ENCODE peak calls at places on chromosomes 11 and 22, in nine cellular contexts. D is psoas muscle; I is OCI-LY7; P is AG04450; Z is thyroid gland; Y is CD8-positive, alpha-beta memory T cell; M is HAP-1; E is spleen; T is right atrium auricular region. L is an unnamed sample.
A peak's percentile ranks its signal among the peaks of the same experiment; 100 is the strongest.

GRCh38 chr11:102081313-102081712 is 28.9 kb upstream of the YAP1 start:
- DNase-seq in D (no peak), I (no peak), P (no peak), Z (no peak), Y (no peak), M (no peak), E (no peak), T (no peak), L (no peak)

GRCh38 chr11:102994101-102994500 is 38.6 kb upstream of the MMP13 start:
- DNase-seq in D (no peak), I (no peak), P (no peak), Z (no peak), Y (no peak), M (no peak), E (no peak), T (no peak), L (no peak)

GRCh38 chr11:31237819-31238771 is 131.4 kb downstream of the DCDC1 start:
- DNase-seq in D (no peak), I (no peak), P (no peak), Z (no peak), Y (no peak), M (peak; percentile 10), E (no peak), T (no peak), L (no peak)

GRCh38 chr11:38791346-38791961 is 2193.4 kb upstream of the RAG2 start:
- DNase-seq in D (no peak), I (peak; percentile 65), P (peak; percentile 36), Z (peak; percentile 11), Y (no peak), M (peak; percentile 71), E (no peak), T (no peak), L (no peak)

GRCh38 chr11:71238285-71238875 is 14.0 kb downstream of the SHANK2 start:
- DNase-seq in D (no peak), I (no peak), P (no peak), Z (no peak), Y (no peak), M (no peak), E (peak; percentile 17), T (no peak), L (no peak)

GRCh38 chr11:122743093-122743741 is 87.7 kb downstream of the UBASH3B start:
- DNase-seq in D (no peak), I (no peak), P (no peak), Z (no peak), Y (no peak), M (no peak), E (no peak), T (no peak), L (no peak)

GRCh38 chr11:103284260-103284659 is 175.0 kb downstream of the DYNC2H1 start:
- DNase-seq in D (no peak), I (no peak), P (no peak), Z (no peak), Y (no peak), M (no peak), E (no peak), T (no peak), L (no peak)

GRCh38 chr11:57373146-57373545 is 7.8 kb downstream of the PRG3 start:
- DNase-seq in D (no peak), I (no peak), P (no peak), Z (no peak), Y (no peak), M (no peak), E (no peak), T (no peak), L (no peak)

GRCh38 chr22:45579806-45580702 is 77.4 kb downstream of the FBLN1 start:
- DNase-seq in D (peak; percentile 28), I (no peak), P (no peak), Z (no peak), Y (no peak), M (no peak), E (peak; percentile 57), T (no peak), L (no peak)

GRCh38 chr11:79675081-79675480 is 234.3 kb upstream of the TENM4 start:
- DNase-seq in D (no peak), I (no peak), P (no peak), Z (no peak), Y (no peak), M (no peak), E (no peak), T (no peak), L (no peak)

GRCh38 chr11:102914238-102915043 is 39.7 kb upstream of the MMP12 start:
- DNase-seq in D (no peak), I (no peak), P (peak; percentile 15), Z (no peak), Y (no peak), M (peak; percentile 29), E (no peak), T (no peak), L (no peak)

GRCh38 chr11:102469196-102469821 is 16.7 kb upstream of the TMEM123 start:
- DNase-seq in D (no peak), I (no peak), P (no peak), Z (peak; percentile 45), Y (no peak), M (no peak), E (no peak), T (no peak), L (no peak)

GRCh38 chr11:86230921-86231320 is 13.6 kb upstream of the EED start:
- DNase-seq in D (no peak), I (no peak), P (no peak), Z (no peak), Y (no peak), M (no peak), E (no peak), T (no peak), L (no peak)

GRCh38 chr11:95531116-95531515 is 258.5 kb downstream of the FAM76B start:
- DNase-seq in D (no peak), I (no peak), P (no peak), Z (no peak), Y (no peak), M (no peak), E (no peak), T (no peak), L (no peak)

GRCh38 chr11:10942621-10943020 is 84.8 kb upstream of the ZBED5 start:
- DNase-seq in D (no peak), I (no peak), P (no peak), Z (no peak), Y (no peak), M (no peak), E (no peak), T (no peak), L (no peak)

DNA sequence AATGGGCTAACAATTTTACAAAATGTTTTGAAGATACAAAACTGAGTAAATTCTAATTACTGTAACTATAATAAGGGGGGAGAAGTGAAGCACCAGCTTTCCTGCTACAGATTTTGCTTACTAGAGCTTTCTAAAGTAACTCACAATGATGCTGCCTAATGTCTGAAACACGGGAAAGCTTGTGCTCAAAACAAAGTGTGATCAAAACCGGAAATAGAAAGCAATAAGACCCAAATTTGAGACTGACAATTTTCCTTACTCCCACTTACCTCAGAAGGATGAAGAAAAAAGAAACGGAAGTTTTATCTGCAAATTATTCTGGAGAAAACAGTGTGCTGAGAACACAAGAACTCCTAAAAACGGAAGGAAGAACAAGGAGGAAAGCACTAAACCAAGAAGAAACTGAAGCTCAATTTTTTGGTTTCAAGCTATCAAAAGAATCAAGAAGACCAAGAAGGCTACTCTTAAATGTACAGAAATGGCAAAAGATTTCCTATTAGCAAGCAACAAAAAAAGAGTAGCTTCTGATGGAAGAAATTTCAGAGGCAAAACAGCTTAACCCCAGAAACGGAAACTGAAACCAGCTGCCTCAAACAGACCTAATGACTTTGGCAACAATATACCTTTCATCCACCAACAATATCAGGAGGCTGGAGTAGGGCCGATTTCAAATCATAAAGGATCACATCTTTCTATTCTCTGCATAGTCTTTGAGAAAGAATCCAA is 33.4 kb downstream of the AMBRA1 start:
- DNase-seq in D (no peak), I (peak; percentile 59), P (no peak), Z (no peak), Y (no peak), M (no peak), E (no peak), T (no peak), L (no peak)
- H3K4me3 ChIP-seq in D (peak overlapping the region; percentile 53), I (peak overlapping the region; percentile 63), P (peak overlapping the region; percentile 45), Z (no peak overlapping the region), Y (peak overlapping the region; percentile 72), M (no peak overlapping the region), E (peak overlapping the region; percentile 28), T (no peak overlapping the region), L (peak overlapping the region; percentile 54)

DNA sequence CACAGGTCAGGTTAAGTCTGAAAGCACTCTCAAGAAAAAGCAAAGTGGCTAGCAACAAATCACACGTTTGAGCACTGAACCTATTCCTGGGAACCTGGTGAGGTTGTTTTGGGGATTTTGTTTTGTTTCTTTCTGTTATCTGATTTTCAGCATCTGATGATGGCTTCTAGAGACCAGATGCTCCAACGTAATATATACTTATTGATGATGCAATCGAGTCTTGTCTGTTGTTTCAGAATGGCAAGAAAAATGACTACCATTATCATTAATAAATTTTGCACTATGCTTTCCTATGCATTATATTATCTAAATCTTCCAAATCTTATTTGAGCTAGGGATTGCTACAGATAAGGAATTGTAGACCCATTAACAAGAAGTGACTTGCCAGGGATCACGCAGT is 312.3 kb upstream of the FAT3 start:
- DNase-seq in D (no peak), I (no peak), P (no peak), Z (no peak), Y (no peak), M (no peak), E (no peak), T (no peak), L (no peak)
- H3K9me3 ChIP-seq in D (no peaks in the 10 kb centered on the region), I (no peaks in the 10 kb centered on the region), P (no peaks in the 10 kb centered on the region), Z (no peaks in the 10 kb centered on the region), Y (no peaks in the 10 kb centered on the region), M (no peaks in the 10 kb centered on the region), E (peaks cover 15% of the 10 kb centered on the region), T (no peaks in the 10 kb centered on the region), L (peaks cover 3% of the 10 kb centered on the region)

GRCh38 chr11:61754534-61755482 is 2.4 kb downstream of the MYRF start:
- DNase-seq in D (no peak), I (no peak), P (no peak), Z (no peak), Y (no peak), M (no peak), E (no peak), T (no peak), L (no peak)

GRCh38 chr11:61751384-61751783 is 1.1 kb upstream of the MYRF start:
- DNase-seq in D (no peak), I (no peak), P (no peak), Z (no peak), Y (no peak), M (no peak), E (no peak), T (no peak), L (no peak)

GRCh38 chr11:61752925-61753551 is 602 bp downstream of the MYRF start:
- DNase-seq in D (no peak), I (no peak), P (no peak), Z (no peak), Y (no peak), M (no peak), E (no peak), T (no peak), L (no peak)

GRCh38 chr11:61752117-61752924 is at the start of gene MYRF:
- DNase-seq in D (peak; percentile 71), I (no peak), P (no peak), Z (peak; percentile 58), Y (peak; percentile 57), M (peak; percentile 77), E (peak; percentile 84), T (no peak), L (peak; percentile 49)

GRCh38 chr11:61753672-61754071 is 1.2 kb downstream of the MYRF start:
- DNase-seq in D (no peak), I (no peak), P (no peak), Z (no peak), Y (no peak), M (no peak), E (no peak), T (no peak), L (no peak)
- H3K4me3 ChIP-seq in D (no peak overlapping the region), I (no peak overlapping the region), P (no peak overlapping the region), Z (no peak overlapping the region), Y (no peak overlapping the region), M (no peak overlapping the region), E (no peak overlapping the region), T (no peak overlapping the region), L (no peak overlapping the region)

GRCh38 chr22:48587236-48587865 is 1240.3 kb downstream of the BRD1 start:
- DNase-seq in D (peak; percentile 23), I (no peak), P (no peak), Z (no peak), Y (no peak), M (no peak), E (no peak), T (no peak), L (no peak)
- H3K9me3 ChIP-seq in D (no peaks in the 10 kb centered on the region), I (peaks cover 24% of the 10 kb centered on the region), P (peaks cover 99% of the 10 kb centered on the region), Z (no peaks in the 10 kb centered on the region), Y (no peaks in the 10 kb centered on the region), M (no peaks in the 10 kb centered on the region), E (no peaks in the 10 kb centered on the region), T (no peaks in the 10 kb centered on the region), L (no peaks in the 10 kb centered on the region)